ENCODE peak calls at places on chromosomes 6 and 20, in eight cellular contexts. J is IMR-90, M is mucosa of descending colon, S is body of pancreas, F is T-helper 17 cell, Y is right cardiac atrium, C is left cardiac atrium, Z is PC-3. I is an unnamed sample.

GRCh38 chr6:18963439-18963838 is 576.3 kb downstream of the RNF144B start:
- ATAC-seq in C (no peak), S (no peak), Y (no peak), F (no peak), M (no peak), J (no peak), Z (no peak), I (no peak)

GRCh38 chr20:17896247-17896723 is 72.3 kb downstream of the SNX5 start:
- ATAC-seq in C (peak; percentile 20), J (no peak), Z (peak; percentile 60), Y (peak; percentile 30), S (peak; percentile 16), F (no peak), M (no peak), I (peak; percentile 23)

GRCh38 chr6:125658125-125658524 is 91.3 kb upstream of the HEY2 start:
- ATAC-seq in C (no peak), Y (no peak), F (no peak), S (no peak), M (no peak), Z (no peak), J (no peak), I (no peak)

GRCh38 chr20:8932192-8933150 is 136.4 kb upstream of the PLCB4 start:
- ATAC-seq in C (peak; percentile 67), Y (no peak), S (peak; percentile 12), M (no peak), F (peak; percentile 18), J (peak; percentile 56), Z (peak; percentile 82), I (no peak)

GRCh38 chr20:3612795-3613560 is 50.2 kb downstream of the GFRA4 start:
- ATAC-seq in Y (no peak), C (no peak), F (no peak), J (no peak), Z (no peak), S (no peak), M (no peak), I (no peak)

GRCh38 chr6:168440520-168441433 is at the start of gene SMOC2:
- ATAC-seq in M (peak; percentile 80), J (no peak), Z (no peak), Y (peak; percentile 78), F (no peak), S (peak; percentile 60), C (peak; percentile 89), I (peak; percentile 35)

GRCh38 chr20:41533537-41534136 is 84.5 kb downstream of the CHD6 start:
- ATAC-seq in C (no peak), Z (peak; percentile 45), S (no peak), M (peak; percentile 80), Y (no peak), F (no peak), J (no peak), I (no peak)

GRCh38 chr6:132213732-132214131 is 187.5 kb downstream of the MOXD1 start:
- ATAC-seq in S (no peak), F (no peak), J (no peak), Z (no peak), Y (no peak), M (no peak), C (no peak), I (no peak)

GRCh38 chr20:15560936-15561531 is 1012.2 kb downstream of the KIF16B start:
- ATAC-seq in S (no peak), Z (no peak), F (no peak), M (no peak), Y (peak; percentile 65), C (peak; percentile 72), J (no peak), I (no peak)

GRCh38 chr6:83138118-83138722 is 54.8 kb downstream of the PGM3 start:
- ATAC-seq in Y (no peak), M (peak; percentile 85), C (no peak), S (no peak), F (no peak), J (no peak), Z (peak; percentile 92), I (no peak)

GRCh38 chr20:38201356-38201755 is 36.3 kb upstream of the TGM2 start:
- ATAC-seq in C (peak; percentile 58), S (no peak), Z (peak; percentile 96), Y (no peak), F (no peak), J (peak; percentile 63), M (peak; percentile 31), I (peak; percentile 50)

GRCh38 chr20:4173142-4173541 is 157.8 kb upstream of the RNF24 start:
- ATAC-seq in M (no peak), Y (no peak), C (no peak), Z (no peak), F (no peak), J (no peak), S (no peak), I (no peak)

GRCh38 chr6:110035321-110035720 is 57.2 kb downstream of the GPR6 start:
- ATAC-seq in C (no peak), J (no peak), Z (no peak), F (no peak), Y (no peak), S (no peak), M (no peak), I (no peak)

GRCh38 chr6:48996461-48997119 is 466.5 kb downstream of the MMUT start:
- ATAC-seq in F (no peak), M (no peak), S (no peak), Z (no peak), C (no peak), J (no peak), Y (no peak), I (no peak)

GRCh38 chr6:165263-165662 is 127.0 kb upstream of the DUSP22 start:
- ATAC-seq in Z (peak; percentile 91), J (no peak), F (no peak), M (no peak), C (no peak), Y (no peak), S (no peak), I (no peak)

GRCh38 chr20:50367104-50367674 is 143.0 kb upstream of the PTPN1 start:
- ATAC-seq in Z (no peak), M (peak; percentile 26), Y (no peak), S (no peak), C (no peak), J (no peak), F (no peak), I (no peak)

GRCh38 chr6:46510656-46511055 is 19.4 kb upstream of the RCAN2 start:
- ATAC-seq in Y (peak; percentile 75), C (peak; percentile 69), M (peak; percentile 36), J (no peak), Z (no peak), S (peak; percentile 68), F (no peak), I (no peak)

GRCh38 chr6:158411998-158412397 is 99.7 kb downstream of the TULP4 start:
- ATAC-seq in J (no peak), C (no peak), S (no peak), F (no peak), M (no peak), Y (no peak), Z (peak; percentile 87), I (peak; percentile 92)

GRCh38 chr6:14464049-14464448 is 346.5 kb downstream of the CD83 start:
- ATAC-seq in S (no peak), Y (no peak), J (no peak), Z (no peak), C (peak; percentile 73), F (no peak), M (no peak), I (no peak)

GRCh38 chr20:40668449-40669228 is 20.4 kb downstream of the MAFB start:
- ATAC-seq in S (no peak), C (no peak), Y (no peak), Z (no peak), F (no peak), M (peak; percentile 58), J (no peak), I (no peak)

I was measured in esophagus mucosa.